ENCODE peak calls at places on chromosome 10, in four cellular contexts. A is mucosa of descending colon, W is kidney epithelial cell, V is choroid plexus epithelial cell. H is an unnamed sample.

GRCh38 chr10:49106451-49106850 is 8.9 kb downstream of the VSTM4 start:
- DNase-seq in A (no peak), W (no peak), V (no peak), H (no peak)

GRCh38 chr10:51832652-51833383 is 133.4 kb upstream of the CSTF2T start:
- DNase-seq in A (no peak), W (peak), V (peak), H (peak)

GRCh38 chr10:28914721-28915120 is 237.4 kb downstream of the BAMBI start:
- DNase-seq in A (no peak), W (no peak), V (peak), H (no peak)

GRCh38 chr10:94005050-94005449 is 11.3 kb downstream of the PLCE1 start:
- DNase-seq in A (no peak), W (no peak), V (peak), H (no peak)

GRCh38 chr10:4472190-4472904 is 353.7 kb upstream of the AKR1E2 start:
- DNase-seq in A (no peak), W (no peak), V (no peak), H (no peak)

GRCh38 chr10:122348512-122348911 is 26.0 kb upstream of the PLEKHA1 start:
- DNase-seq in A (no peak), W (peak), V (no peak), H (no peak)

GRCh38 chr10:104563051-104563450 is 78.0 kb upstream of the SORCS3 start:
- DNase-seq in A (no peak), W (no peak), V (no peak), H (no peak)

GRCh38 chr10:43856299-43856698 is 207.6 kb upstream of the ZNF32 start:
- DNase-seq in A (no peak), W (no peak), V (no peak), H (no peak)

GRCh38 chr10:112915590-112916572 is 34.2 kb upstream of the TCF7L2 start:
- DNase-seq in A (peak), W (peak), V (peak), H (no peak)

GRCh38 chr10:6300106-6300783 is 97.5 kb downstream of the PFKFB3 start:
- DNase-seq in A (no peak), W (peak), V (peak), H (no peak)

GRCh38 chr10:24193330-24193729 is 15.6 kb upstream of the KIAA1217 start:
- DNase-seq in A (no peak), W (no peak), V (no peak), H (no peak)

GRCh38 chr10:126177414-126178030 is 210.8 kb downstream of the ADAM12 start:
- DNase-seq in A (no peak), W (no peak), V (no peak), H (no peak)

GRCh38 chr10:116815641-116816415 is 33.5 kb upstream of the ENO4 start:
- DNase-seq in A (no peak), W (peak), V (no peak), H (no peak)

GRCh38 chr10:6239213-6239991 is 36.7 kb downstream of the PFKFB3 start:
- DNase-seq in A (no peak), W (peak), V (peak), H (peak)

GRCh38 chr10:50576245-50576815 is 47.4 kb downstream of the SGMS1 start:
- DNase-seq in A (no peak), W (no peak), V (no peak), H (no peak)

GRCh38 chr10:110535958-110536891 is 31.3 kb upstream of the SMC3 start:
- DNase-seq in A (no peak), W (peak), V (peak), H (no peak)

GRCh38 chr10:112950714-112951348 is 784 bp downstream of the TCF7L2 start:
- DNase-seq in A (no peak), W (no peak), V (peak), H (no peak)

GRCh38 chr10:47384148-47384921 is at the start of gene ZNF488:
- DNase-seq in A (peak), W (peak), V (peak), H (no peak)

GRCh38 chr10:24748214-24748613 is 24.5 kb upstream of the ARHGAP21 start:
- DNase-seq in A (no peak), W (no peak), V (no peak), H (no peak)

GRCh38 chr10:113044015-113044755 is 94.1 kb downstream of the TCF7L2 start:
- DNase-seq in A (no peak), W (no peak), V (no peak), H (no peak)

GRCh38 chr10:130558778-130559177 is 422.6 kb downstream of the GLRX3 start:
- DNase-seq in A (no peak), W (no peak), V (no peak), H (no peak)

GRCh38 chr10:2980116-2980515 is 87.2 kb upstream of the PFKP start:
- DNase-seq in A (no peak), W (no peak), V (peak), H (no peak)

GRCh38 chr10:85919358-85920022 is 447.1 kb downstream of the GRID1 start:
- DNase-seq in A (no peak), W (no peak), V (no peak), H (no peak)

GRCh38 chr10:91409069-91409868 is 875 bp upstream of the HECTD2 start:
- DNase-seq in A (peak), W (peak), V (peak), H (no peak)

GRCh38 chr10:129622736-129623135 is 155.7 kb downstream of the MGMT start:
- DNase-seq in A (no peak), W (no peak), V (peak), H (no peak)

GRCh38 chr10:89425000-89425399 is 10.6 kb downstream of the IFIT5 start:
- DNase-seq in A (no peak), W (no peak), V (no peak), H (no peak)

GRCh38 chr10:95346715-95347401 is 56.1 kb upstream of the PDLIM1 start:
- DNase-seq in A (no peak), W (peak), V (peak), H (no peak)

GRCh38 chr10:1809139-1809755 is 71.9 kb upstream of the ADARB2 start:
- DNase-seq in A (no peak), W (no peak), V (no peak), H (no peak)

GRCh38 chr10:126153686-126154628 is 234.3 kb downstream of the ADAM12 start:
- DNase-seq in A (no peak), W (no peak), V (peak), H (no peak)

GRCh38 chr10:48495282-48496045 is 109.4 kb downstream of the ARHGAP22 start:
- DNase-seq in A (no peak), W (no peak), V (no peak), H (no peak)

GRCh38 chr10:42781893-42782445 is 626 bp upstream of the BMS1 start:
- DNase-seq in A (no peak), W (no peak), V (peak), H (no peak)

GRCh38 chr10:61993676-61994401 is 92.3 kb downstream of the ARID5B start:
- DNase-seq in A (no peak), W (no peak), V (peak), H (no peak)

GRCh38 chr10:110226926-110227641 is 19.7 kb downstream of the MXI1 start:
- DNase-seq in A (peak), W (no peak), V (peak), H (no peak)

GRCh38 chr10:82171899-82172298 is 296.9 kb downstream of the NRG3 start:
- DNase-seq in A (no peak), W (no peak), V (no peak), H (no peak)

GRCh38 chr10:9097206-9097990 is 1042.9 kb downstream of the GATA3 start:
- DNase-seq in A (no peak), W (no peak), V (no peak), H (no peak)

GRCh38 chr10:71061472-71061871 is 150.9 kb upstream of the UNC5B start:
- DNase-seq in A (no peak), W (no peak), V (no peak), H (no peak)

GRCh38 chr10:110511734-110512449 is 14.2 kb downstream of the DUSP5 start:
- DNase-seq in A (no peak), W (no peak), V (peak), H (no peak)

GRCh38 chr10:122435212-122435827 is 19.1 kb upstream of the ARMS2 start:
- DNase-seq in A (no peak), W (no peak), V (peak), H (no peak)

GRCh38 chr10:77634939-77635338 is 2.7 kb downstream of the KCNMA1 start:
- DNase-seq in A (no peak), W (no peak), V (no peak), H (no peak)
- H3K4me3 ChIP-seq in A (no peak), W (no peak), V (no peak), H (peak)

GRCh38 chr10:58712982-58713381 is 200.3 kb downstream of the BICC1 start:
- DNase-seq in A (no peak), W (no peak), V (peak), H (no peak)
- TF ChIP-seq CTCF in A (no peak), W (peak), V (peak), H (peak)

GRCh38 chr10:132396495-132397035 is 435 bp upstream of the PWWP2B start:
- DNase-seq in A (peak), W (no peak), V (peak), H (no peak)
- H3K4me3 ChIP-seq in A (peak), W (peak), V (peak), H (peak)

DNA sequence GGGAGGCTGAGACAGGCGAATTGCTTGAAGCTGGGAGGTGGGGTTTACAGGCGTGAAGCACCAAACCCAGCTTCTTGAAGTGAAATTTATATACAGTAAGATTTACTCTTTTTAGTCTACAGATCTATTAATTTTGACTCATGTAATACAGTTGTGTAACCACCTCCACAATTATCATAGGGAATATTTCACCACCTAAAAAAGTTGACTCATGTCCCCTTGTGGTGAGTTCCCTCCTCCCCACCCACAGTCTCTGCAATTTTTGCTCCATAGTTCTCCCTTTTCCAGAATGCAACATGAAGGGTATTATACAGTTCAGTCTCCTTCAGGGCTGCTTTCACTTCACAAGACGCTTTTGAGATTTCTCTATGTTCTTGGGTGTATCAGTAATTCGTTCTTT is 156.8 kb downstream of the FAM107B start:
- DNase-seq in A (no peak), W (no peak), V (peak), H (no peak)
- TF ChIP-seq CTCF in A (no peak), W (no peak), V (peak), H (no peak)

H was measured in AG04449.